ENCODE peak calls at places on chromosomes 12 and 14, in ten cellular contexts. One of them, this sample, is unnamed.

GRCh38 chr14:31126680-31127079 is 80.9 kb downstream of the HECTD1 start:
- DNase-seq in anterior cingulate cortex: no peak
- DNase-seq in left cardiac atrium: no peak
- DNase-seq in EL: no peak
- DNase-seq in brain microvascular endothelial cell: no peak
- DNase-seq in A172: no peak
- DNase-seq in stimulated activated effector memory CD8-positive, alpha-beta T cell treated with anti-CD3 and anti-CD28 coated beads, Interleukin-12 subunit alpha, Interleukin-12 subunit beta, amount 100 ng/mL, for 72 hours: no peak
- DNase-seq in stimulated activated CD8-positive, alpha-beta memory T cell treated with anti-CD3 and anti-CD28 coated beads, Interleukin-2, amount 100 ng/mL, for 1 hour: no peak
- DNase-seq in GOT3: no peak
- DNase-seq in T-helper 1 cell: no peak
- DNase-seq in this sample: no peak

GRCh38 chr14:92481811-92482559 is 31.6 kb upstream of the RIN3 start:
- DNase-seq in A172: no peak
- DNase-seq in EL: no peak
- DNase-seq in left cardiac atrium: no peak
- DNase-seq in GOT3: no peak
- DNase-seq in brain microvascular endothelial cell: no peak
- DNase-seq in anterior cingulate cortex: no peak
- DNase-seq in T-helper 1 cell: no peak
- DNase-seq in stimulated activated effector memory CD8-positive, alpha-beta T cell treated with anti-CD3 and anti-CD28 coated beads, Interleukin-12 subunit alpha, Interleukin-12 subunit beta, amount 100 ng/mL, for 72 hours: no peak
- DNase-seq in stimulated activated CD8-positive, alpha-beta memory T cell treated with anti-CD3 and anti-CD28 coated beads, Interleukin-2, amount 100 ng/mL, for 1 hour: no peak
- DNase-seq in this sample: no peak

GRCh38 chr12:8661016-8661415 is 1.6 kb downstream of the MFAP5 start:
- DNase-seq in stimulated activated effector memory CD8-positive, alpha-beta T cell treated with anti-CD3 and anti-CD28 coated beads, Interleukin-12 subunit alpha, Interleukin-12 subunit beta, amount 100 ng/mL, for 72 hours: no peak
- DNase-seq in A172: no peak
- DNase-seq in EL: no peak
- DNase-seq in anterior cingulate cortex: no peak
- DNase-seq in T-helper 1 cell: no peak
- DNase-seq in brain microvascular endothelial cell: no peak
- DNase-seq in stimulated activated CD8-positive, alpha-beta memory T cell treated with anti-CD3 and anti-CD28 coated beads, Interleukin-2, amount 100 ng/mL, for 1 hour: no peak
- DNase-seq in left cardiac atrium: no peak
- DNase-seq in GOT3: no peak
- DNase-seq in this sample: no peak

GRCh38 chr12:130879212-130879686 is 7.4 kb downstream of the RAN start:
- DNase-seq in brain microvascular endothelial cell: no peak
- DNase-seq in anterior cingulate cortex: no peak
- DNase-seq in GOT3: no peak
- DNase-seq in stimulated activated effector memory CD8-positive, alpha-beta T cell treated with anti-CD3 and anti-CD28 coated beads, Interleukin-12 subunit alpha, Interleukin-12 subunit beta, amount 100 ng/mL, for 72 hours: peak; percentile 53
- DNase-seq in stimulated activated CD8-positive, alpha-beta memory T cell treated with anti-CD3 and anti-CD28 coated beads, Interleukin-2, amount 100 ng/mL, for 1 hour: no peak
- DNase-seq in left cardiac atrium: no peak
- DNase-seq in T-helper 1 cell: no peak
- DNase-seq in EL: no peak
- DNase-seq in A172: no peak
- DNase-seq in this sample: no peak

GRCh38 chr12:92007787-92008186 is 137.9 kb downstream of the BTG1 start:
- DNase-seq in GOT3: no peak
- DNase-seq in left cardiac atrium: no peak
- DNase-seq in brain microvascular endothelial cell: no peak
- DNase-seq in T-helper 1 cell: no peak
- DNase-seq in stimulated activated effector memory CD8-positive, alpha-beta T cell treated with anti-CD3 and anti-CD28 coated beads, Interleukin-12 subunit alpha, Interleukin-12 subunit beta, amount 100 ng/mL, for 72 hours: no peak
- DNase-seq in anterior cingulate cortex: no peak
- DNase-seq in stimulated activated CD8-positive, alpha-beta memory T cell treated with anti-CD3 and anti-CD28 coated beads, Interleukin-2, amount 100 ng/mL, for 1 hour: no peak
- DNase-seq in EL: no peak
- DNase-seq in A172: no peak
- DNase-seq in this sample: no peak

GRCh38 chr12:106893451-106893850 is 62.3 kb upstream of the TMEM263 start:
- DNase-seq in anterior cingulate cortex: no peak
- DNase-seq in left cardiac atrium: no peak
- DNase-seq in stimulated activated CD8-positive, alpha-beta memory T cell treated with anti-CD3 and anti-CD28 coated beads, Interleukin-2, amount 100 ng/mL, for 1 hour: no peak
- DNase-seq in T-helper 1 cell: no peak
- DNase-seq in GOT3: no peak
- DNase-seq in brain microvascular endothelial cell: no peak
- DNase-seq in EL: peak; percentile 30
- DNase-seq in stimulated activated effector memory CD8-positive, alpha-beta T cell treated with anti-CD3 and anti-CD28 coated beads, Interleukin-12 subunit alpha, Interleukin-12 subunit beta, amount 100 ng/mL, for 72 hours: no peak
- DNase-seq in A172: peak; percentile 56
- DNase-seq in this sample: no peak

GRCh38 chr12:42237052-42237852 is 796 bp downstream of the YAF2 start:
- DNase-seq in stimulated activated CD8-positive, alpha-beta memory T cell treated with anti-CD3 and anti-CD28 coated beads, Interleukin-2, amount 100 ng/mL, for 1 hour: peak; percentile 38
- DNase-seq in EL: peak; percentile 79
- DNase-seq in left cardiac atrium: peak; percentile 84
- DNase-seq in stimulated activated effector memory CD8-positive, alpha-beta T cell treated with anti-CD3 and anti-CD28 coated beads, Interleukin-12 subunit alpha, Interleukin-12 subunit beta, amount 100 ng/mL, for 72 hours: peak; percentile 87
- DNase-seq in A172: peak; percentile 47
- DNase-seq in GOT3: peak; percentile 75
- DNase-seq in T-helper 1 cell: peak; percentile 58
- DNase-seq in brain microvascular endothelial cell: peak; percentile 69
- DNase-seq in anterior cingulate cortex: peak; percentile 15
- DNase-seq in this sample: peak; percentile 73

GRCh38 chr12:4293299-4293941 is 19.9 kb downstream of the CCND2 start:
- DNase-seq in GOT3: no peak
- DNase-seq in brain microvascular endothelial cell: no peak
- DNase-seq in A172: no peak
- DNase-seq in stimulated activated effector memory CD8-positive, alpha-beta T cell treated with anti-CD3 and anti-CD28 coated beads, Interleukin-12 subunit alpha, Interleukin-12 subunit beta, amount 100 ng/mL, for 72 hours: no peak
- DNase-seq in T-helper 1 cell: no peak
- DNase-seq in anterior cingulate cortex: no peak
- DNase-seq in stimulated activated CD8-positive, alpha-beta memory T cell treated with anti-CD3 and anti-CD28 coated beads, Interleukin-2, amount 100 ng/mL, for 1 hour: no peak
- DNase-seq in EL: no peak
- DNase-seq in left cardiac atrium: no peak
- DNase-seq in this sample: no peak

GRCh38 chr12:104569348-104570173 is 112.8 kb downstream of the CHST11 start:
- DNase-seq in EL: no peak
- DNase-seq in A172: no peak
- DNase-seq in GOT3: no peak
- DNase-seq in stimulated activated CD8-positive, alpha-beta memory T cell treated with anti-CD3 and anti-CD28 coated beads, Interleukin-2, amount 100 ng/mL, for 1 hour: peak; percentile 12
- DNase-seq in stimulated activated effector memory CD8-positive, alpha-beta T cell treated with anti-CD3 and anti-CD28 coated beads, Interleukin-12 subunit alpha, Interleukin-12 subunit beta, amount 100 ng/mL, for 72 hours: peak; percentile 78
- DNase-seq in left cardiac atrium: no peak
- DNase-seq in brain microvascular endothelial cell: no peak
- DNase-seq in T-helper 1 cell: peak; percentile 22
- DNase-seq in anterior cingulate cortex: no peak
- DNase-seq in this sample: no peak

GRCh38 chr12:130663510-130663909 is 52.6 kb downstream of the RIMBP2 start:
- DNase-seq in GOT3: no peak
- DNase-seq in left cardiac atrium: no peak
- DNase-seq in EL: no peak
- DNase-seq in brain microvascular endothelial cell: no peak
- DNase-seq in A172: no peak
- DNase-seq in anterior cingulate cortex: no peak
- DNase-seq in stimulated activated effector memory CD8-positive, alpha-beta T cell treated with anti-CD3 and anti-CD28 coated beads, Interleukin-12 subunit alpha, Interleukin-12 subunit beta, amount 100 ng/mL, for 72 hours: no peak
- DNase-seq in T-helper 1 cell: no peak
- DNase-seq in stimulated activated CD8-positive, alpha-beta memory T cell treated with anti-CD3 and anti-CD28 coated beads, Interleukin-2, amount 100 ng/mL, for 1 hour: no peak
- DNase-seq in this sample: no peak

GRCh38 chr14:94342334-94342934 is 19.3 kb upstream of the SERPINA6 start:
- DNase-seq in EL: peak; percentile 99
- DNase-seq in left cardiac atrium: peak; percentile 94
- DNase-seq in GOT3: peak; percentile 58
- DNase-seq in stimulated activated CD8-positive, alpha-beta memory T cell treated with anti-CD3 and anti-CD28 coated beads, Interleukin-2, amount 100 ng/mL, for 1 hour: no peak
- DNase-seq in T-helper 1 cell: no peak
- DNase-seq in anterior cingulate cortex: no peak
- DNase-seq in stimulated activated effector memory CD8-positive, alpha-beta T cell treated with anti-CD3 and anti-CD28 coated beads, Interleukin-12 subunit alpha, Interleukin-12 subunit beta, amount 100 ng/mL, for 72 hours: peak; percentile 46
- DNase-seq in brain microvascular endothelial cell: peak; percentile 98
- DNase-seq in A172: peak; percentile 95
- DNase-seq in this sample: peak; percentile 100

GRCh38 chr12:59839514-59839913 is 243.7 kb downstream of the SLC16A7 start:
- DNase-seq in EL: peak; percentile 33
- DNase-seq in left cardiac atrium: no peak
- DNase-seq in A172: no peak
- DNase-seq in stimulated activated effector memory CD8-positive, alpha-beta T cell treated with anti-CD3 and anti-CD28 coated beads, Interleukin-12 subunit alpha, Interleukin-12 subunit beta, amount 100 ng/mL, for 72 hours: no peak
- DNase-seq in T-helper 1 cell: no peak
- DNase-seq in stimulated activated CD8-positive, alpha-beta memory T cell treated with anti-CD3 and anti-CD28 coated beads, Interleukin-2, amount 100 ng/mL, for 1 hour: no peak
- DNase-seq in anterior cingulate cortex: no peak
- DNase-seq in brain microvascular endothelial cell: no peak
- DNase-seq in GOT3: no peak
- DNase-seq in this sample: no peak

GRCh38 chr14:29687071-29687765 is 240.4 kb downstream of the PRKD1 start:
- DNase-seq in stimulated activated CD8-positive, alpha-beta memory T cell treated with anti-CD3 and anti-CD28 coated beads, Interleukin-2, amount 100 ng/mL, for 1 hour: no peak
- DNase-seq in left cardiac atrium: no peak
- DNase-seq in A172: no peak
- DNase-seq in EL: no peak
- DNase-seq in T-helper 1 cell: no peak
- DNase-seq in GOT3: no peak
- DNase-seq in brain microvascular endothelial cell: no peak
- DNase-seq in stimulated activated effector memory CD8-positive, alpha-beta T cell treated with anti-CD3 and anti-CD28 coated beads, Interleukin-12 subunit alpha, Interleukin-12 subunit beta, amount 100 ng/mL, for 72 hours: no peak
- DNase-seq in anterior cingulate cortex: no peak
- DNase-seq in this sample: no peak

GRCh38 chr12:77072833-77073495 is 7.6 kb upstream of the E2F7 start:
- DNase-seq in A172: no peak
- DNase-seq in EL: peak; percentile 11
- DNase-seq in anterior cingulate cortex: no peak
- DNase-seq in GOT3: no peak
- DNase-seq in left cardiac atrium: no peak
- DNase-seq in stimulated activated CD8-positive, alpha-beta memory T cell treated with anti-CD3 and anti-CD28 coated beads, Interleukin-2, amount 100 ng/mL, for 1 hour: no peak
- DNase-seq in stimulated activated effector memory CD8-positive, alpha-beta T cell treated with anti-CD3 and anti-CD28 coated beads, Interleukin-12 subunit alpha, Interleukin-12 subunit beta, amount 100 ng/mL, for 72 hours: no peak
- DNase-seq in T-helper 1 cell: no peak
- DNase-seq in brain microvascular endothelial cell: no peak
- DNase-seq in this sample: peak; percentile 48

GRCh38 chr12:53652366-53652765 is 23.5 kb downstream of the ATP5MC2 start:
- DNase-seq in A172: no peak
- DNase-seq in stimulated activated effector memory CD8-positive, alpha-beta T cell treated with anti-CD3 and anti-CD28 coated beads, Interleukin-12 subunit alpha, Interleukin-12 subunit beta, amount 100 ng/mL, for 72 hours: no peak
- DNase-seq in left cardiac atrium: no peak
- DNase-seq in stimulated activated CD8-positive, alpha-beta memory T cell treated with anti-CD3 and anti-CD28 coated beads, Interleukin-2, amount 100 ng/mL, for 1 hour: no peak
- DNase-seq in T-helper 1 cell: no peak
- DNase-seq in brain microvascular endothelial cell: peak; percentile 71
- DNase-seq in anterior cingulate cortex: no peak
- DNase-seq in GOT3: no peak
- DNase-seq in EL: peak; percentile 33
- DNase-seq in this sample: peak; percentile 75

GRCh38 chr12:109822951-109823411 is 10.2 kb downstream of the TRPV4 start:
- DNase-seq in EL: no peak
- DNase-seq in stimulated activated effector memory CD8-positive, alpha-beta T cell treated with anti-CD3 and anti-CD28 coated beads, Interleukin-12 subunit alpha, Interleukin-12 subunit beta, amount 100 ng/mL, for 72 hours: no peak
- DNase-seq in A172: peak; percentile 62
- DNase-seq in brain microvascular endothelial cell: no peak
- DNase-seq in left cardiac atrium: no peak
- DNase-seq in GOT3: no peak
- DNase-seq in stimulated activated CD8-positive, alpha-beta memory T cell treated with anti-CD3 and anti-CD28 coated beads, Interleukin-2, amount 100 ng/mL, for 1 hour: no peak
- DNase-seq in anterior cingulate cortex: no peak
- DNase-seq in T-helper 1 cell: no peak
- DNase-seq in this sample: no peak

GRCh38 chr12:752673-753400 is 458 bp downstream of the WNK1 start:
- DNase-seq in A172: no peak
- DNase-seq in anterior cingulate cortex: no peak
- DNase-seq in T-helper 1 cell: peak; percentile 35
- DNase-seq in stimulated activated effector memory CD8-positive, alpha-beta T cell treated with anti-CD3 and anti-CD28 coated beads, Interleukin-12 subunit alpha, Interleukin-12 subunit beta, amount 100 ng/mL, for 72 hours: no peak
- DNase-seq in stimulated activated CD8-positive, alpha-beta memory T cell treated with anti-CD3 and anti-CD28 coated beads, Interleukin-2, amount 100 ng/mL, for 1 hour: peak; percentile 15
- DNase-seq in EL: peak; percentile 52
- DNase-seq in brain microvascular endothelial cell: peak; percentile 18
- DNase-seq in GOT3: no peak
- DNase-seq in left cardiac atrium: peak; percentile 73
- DNase-seq in this sample: peak; percentile 48

GRCh38 chr14:97851438-97851995 is 1054.3 kb downstream of the VRK1 start:
- DNase-seq in EL: no peak
- DNase-seq in anterior cingulate cortex: no peak
- DNase-seq in A172: no peak
- DNase-seq in stimulated activated CD8-positive, alpha-beta memory T cell treated with anti-CD3 and anti-CD28 coated beads, Interleukin-2, amount 100 ng/mL, for 1 hour: no peak
- DNase-seq in brain microvascular endothelial cell: no peak
- DNase-seq in left cardiac atrium: no peak
- DNase-seq in GOT3: peak; percentile 0
- DNase-seq in T-helper 1 cell: no peak
- DNase-seq in stimulated activated effector memory CD8-positive, alpha-beta T cell treated with anti-CD3 and anti-CD28 coated beads, Interleukin-12 subunit alpha, Interleukin-12 subunit beta, amount 100 ng/mL, for 72 hours: no peak
- DNase-seq in this sample: no peak

GRCh38 chr12:14892726-14893442 is 7.2 kb upstream of the MGP start:
- DNase-seq in left cardiac atrium: peak; percentile 47
- DNase-seq in GOT3: no peak
- DNase-seq in T-helper 1 cell: no peak
- DNase-seq in stimulated activated effector memory CD8-positive, alpha-beta T cell treated with anti-CD3 and anti-CD28 coated beads, Interleukin-12 subunit alpha, Interleukin-12 subunit beta, amount 100 ng/mL, for 72 hours: no peak
- DNase-seq in anterior cingulate cortex: no peak
- DNase-seq in brain microvascular endothelial cell: peak; percentile 40
- DNase-seq in A172: no peak
- DNase-seq in stimulated activated CD8-positive, alpha-beta memory T cell treated with anti-CD3 and anti-CD28 coated beads, Interleukin-2, amount 100 ng/mL, for 1 hour: no peak
- DNase-seq in EL: no peak
- DNase-seq in this sample: peak; percentile 11

GRCh38 chr12:45611495-45611894 is 118.0 kb upstream of the ARID2 start:
- DNase-seq in A172: no peak
- DNase-seq in brain microvascular endothelial cell: no peak
- DNase-seq in stimulated activated effector memory CD8-positive, alpha-beta T cell treated with anti-CD3 and anti-CD28 coated beads, Interleukin-12 subunit alpha, Interleukin-12 subunit beta, amount 100 ng/mL, for 72 hours: no peak
- DNase-seq in T-helper 1 cell: no peak
- DNase-seq in stimulated activated CD8-positive, alpha-beta memory T cell treated with anti-CD3 and anti-CD28 coated beads, Interleukin-2, amount 100 ng/mL, for 1 hour: no peak
- DNase-seq in EL: no peak
- DNase-seq in left cardiac atrium: no peak
- DNase-seq in anterior cingulate cortex: no peak
- DNase-seq in GOT3: no peak
- DNase-seq in this sample: no peak

GRCh38 chr12:132362966-132363660 is 33.7 kb upstream of the GALNT9 start:
- DNase-seq in EL: no peak
- DNase-seq in brain microvascular endothelial cell: no peak
- DNase-seq in stimulated activated effector memory CD8-positive, alpha-beta T cell treated with anti-CD3 and anti-CD28 coated beads, Interleukin-12 subunit alpha, Interleukin-12 subunit beta, amount 100 ng/mL, for 72 hours: no peak
- DNase-seq in T-helper 1 cell: peak; percentile 5
- DNase-seq in left cardiac atrium: no peak
- DNase-seq in anterior cingulate cortex: no peak
- DNase-seq in stimulated activated CD8-positive, alpha-beta memory T cell treated with anti-CD3 and anti-CD28 coated beads, Interleukin-2, amount 100 ng/mL, for 1 hour: no peak
- DNase-seq in GOT3: no peak
- DNase-seq in A172: no peak
- DNase-seq in this sample: no peak

GRCh38 chr12:57693317-57693658 is 644 bp upstream of the OS9 start:
- DNase-seq in left cardiac atrium: no peak
- DNase-seq in brain microvascular endothelial cell: no peak
- DNase-seq in T-helper 1 cell: no peak
- DNase-seq in stimulated activated effector memory CD8-positive, alpha-beta T cell treated with anti-CD3 and anti-CD28 coated beads, Interleukin-12 subunit alpha, Interleukin-12 subunit beta, amount 100 ng/mL, for 72 hours: peak; percentile 59
- DNase-seq in anterior cingulate cortex: no peak
- DNase-seq in stimulated activated CD8-positive, alpha-beta memory T cell treated with anti-CD3 and anti-CD28 coated beads, Interleukin-2, amount 100 ng/mL, for 1 hour: no peak
- DNase-seq in GOT3: no peak
- DNase-seq in A172: no peak
- DNase-seq in EL: no peak
- DNase-seq in this sample: no peak

GRCh38 chr14:63852271-63852816 is 460 bp upstream of the SYNE2 start:
- DNase-seq in T-helper 1 cell: no peak
- DNase-seq in stimulated activated effector memory CD8-positive, alpha-beta T cell treated with anti-CD3 and anti-CD28 coated beads, Interleukin-12 subunit alpha, Interleukin-12 subunit beta, amount 100 ng/mL, for 72 hours: no peak
- DNase-seq in left cardiac atrium: no peak
- DNase-seq in anterior cingulate cortex: no peak
- DNase-seq in stimulated activated CD8-positive, alpha-beta memory T cell treated with anti-CD3 and anti-CD28 coated beads, Interleukin-2, amount 100 ng/mL, for 1 hour: no peak
- DNase-seq in EL: no peak
- DNase-seq in GOT3: no peak
- DNase-seq in A172: no peak
- DNase-seq in brain microvascular endothelial cell: no peak
- DNase-seq in this sample: peak; percentile 46

GRCh38 chr14:95291859-95292542 is 27.7 kb downstream of the CLMN start:
- DNase-seq in brain microvascular endothelial cell: peak; percentile 88
- DNase-seq in A172: no peak
- DNase-seq in anterior cingulate cortex: no peak
- DNase-seq in GOT3: no peak
- DNase-seq in stimulated activated CD8-positive, alpha-beta memory T cell treated with anti-CD3 and anti-CD28 coated beads, Interleukin-2, amount 100 ng/mL, for 1 hour: no peak
- DNase-seq in EL: peak; percentile 41
- DNase-seq in T-helper 1 cell: no peak
- DNase-seq in stimulated activated effector memory CD8-positive, alpha-beta T cell treated with anti-CD3 and anti-CD28 coated beads, Interleukin-12 subunit alpha, Interleukin-12 subunit beta, amount 100 ng/mL, for 72 hours: no peak
- DNase-seq in left cardiac atrium: peak; percentile 80
- DNase-seq in this sample: peak; percentile 73

GRCh38 chr14:105863296-105864108 is 337.1 kb downstream of the TMEM121 start:
- DNase-seq in stimulated activated effector memory CD8-positive, alpha-beta T cell treated with anti-CD3 and anti-CD28 coated beads, Interleukin-12 subunit alpha, Interleukin-12 subunit beta, amount 100 ng/mL, for 72 hours: no peak
- DNase-seq in A172: no peak
- DNase-seq in GOT3: no peak
- DNase-seq in EL: no peak
- DNase-seq in left cardiac atrium: peak; percentile 10
- DNase-seq in stimulated activated CD8-positive, alpha-beta memory T cell treated with anti-CD3 and anti-CD28 coated beads, Interleukin-2, amount 100 ng/mL, for 1 hour: no peak
- DNase-seq in anterior cingulate cortex: no peak
- DNase-seq in T-helper 1 cell: peak; percentile 12
- DNase-seq in brain microvascular endothelial cell: no peak
- DNase-seq in this sample: no peak

GRCh38 chr12:104651812-104652211 is 195.1 kb downstream of the CHST11 start:
- DNase-seq in GOT3: no peak
- DNase-seq in brain microvascular endothelial cell: no peak
- DNase-seq in left cardiac atrium: no peak
- DNase-seq in stimulated activated effector memory CD8-positive, alpha-beta T cell treated with anti-CD3 and anti-CD28 coated beads, Interleukin-12 subunit alpha, Interleukin-12 subunit beta, amount 100 ng/mL, for 72 hours: no peak
- DNase-seq in EL: no peak
- DNase-seq in A172: no peak
- DNase-seq in anterior cingulate cortex: no peak
- DNase-seq in T-helper 1 cell: no peak
- DNase-seq in stimulated activated CD8-positive, alpha-beta memory T cell treated with anti-CD3 and anti-CD28 coated beads, Interleukin-2, amount 100 ng/mL, for 1 hour: no peak
- DNase-seq in this sample: no peak

GRCh38 chr14:23327947-23328744 is 6.9 kb downstream of the PABPN1 start:
- DNase-seq in A172: peak; percentile 48
- DNase-seq in GOT3: no peak
- DNase-seq in brain microvascular endothelial cell: peak; percentile 69
- DNase-seq in T-helper 1 cell: peak; percentile 49
- DNase-seq in EL: peak; percentile 73
- DNase-seq in stimulated activated CD8-positive, alpha-beta memory T cell treated with anti-CD3 and anti-CD28 coated beads, Interleukin-2, amount 100 ng/mL, for 1 hour: peak; percentile 37
- DNase-seq in anterior cingulate cortex: no peak
- DNase-seq in left cardiac atrium: peak; percentile 72
- DNase-seq in stimulated activated effector memory CD8-positive, alpha-beta T cell treated with anti-CD3 and anti-CD28 coated beads, Interleukin-12 subunit alpha, Interleukin-12 subunit beta, amount 100 ng/mL, for 72 hours: peak; percentile 77
- DNase-seq in this sample: peak; percentile 79

GRCh38 chr12:24133385-24133784 is 183.9 kb upstream of the SOX5 start:
- DNase-seq in stimulated activated CD8-positive, alpha-beta memory T cell treated with anti-CD3 and anti-CD28 coated beads, Interleukin-2, amount 100 ng/mL, for 1 hour: no peak
- DNase-seq in anterior cingulate cortex: no peak
- DNase-seq in left cardiac atrium: no peak
- DNase-seq in brain microvascular endothelial cell: no peak
- DNase-seq in GOT3: no peak
- DNase-seq in stimulated activated effector memory CD8-positive, alpha-beta T cell treated with anti-CD3 and anti-CD28 coated beads, Interleukin-12 subunit alpha, Interleukin-12 subunit beta, amount 100 ng/mL, for 72 hours: no peak
- DNase-seq in T-helper 1 cell: no peak
- DNase-seq in A172: no peak
- DNase-seq in EL: no peak
- DNase-seq in this sample: no peak